ENCODE peak calls at places on chromosome 17, in eight cellular contexts. E is body of pancreas; P is left cardiac atrium; A is EH; M is Jurkat, Clone E6-1; K is posterior cingulate gyrus; O is T-helper 1 cell; Y is HFF-Myc. L is an unnamed sample.

GRCh38 chr17:82598256-82599011 is 49.8 kb downstream of the WDR45B start:
- DNase-seq in O (no peak), Y (no peak), E (no peak), A (peak), K (no peak), M (no peak), P (no peak), L (no peak)

GRCh38 chr17:79808763-79809529 is 12.1 kb upstream of the CBX8 start:
- DNase-seq in K (no peak), Y (no peak), E (peak), M (peak), O (no peak), P (no peak), A (peak), L (no peak)

GRCh38 chr17:77601054-77601979 is 357.2 kb upstream of the TNRC6C start:
- DNase-seq in O (no peak), M (no peak), K (no peak), Y (no peak), E (no peak), A (no peak), P (peak), L (no peak)

GRCh38 chr17:30164531-30164930 is 47.9 kb downstream of the NSRP1 start:
- DNase-seq in M (no peak), Y (no peak), K (no peak), P (no peak), O (no peak), A (no peak), E (no peak), L (no peak)

GRCh38 chr17:7307686-7308624 is 527 bp downstream of the EIF5A start:
- DNase-seq in O (peak), E (peak), P (peak), M (no peak), Y (no peak), K (no peak), A (peak), L (peak)

GRCh38 chr17:18247613-18248001 is 10.9 kb downstream of the FLII start:
- DNase-seq in P (peak), E (no peak), A (no peak), K (peak), O (no peak), Y (no peak), M (no peak), L (no peak)

GRCh38 chr17:72967963-72968585 is 124.4 kb downstream of the SLC39A11 start:
- DNase-seq in P (no peak), M (no peak), O (no peak), E (no peak), K (no peak), Y (no peak), A (peak), L (no peak)

GRCh38 chr17:31155208-31155810 is 60.5 kb downstream of the NF1 start:
- DNase-seq in O (no peak), M (no peak), Y (no peak), E (no peak), K (no peak), P (no peak), A (peak), L (no peak)

GRCh38 chr17:79941088-79942010 is 94.3 kb downstream of the TBC1D16 start:
- DNase-seq in Y (no peak), K (no peak), O (no peak), M (no peak), E (no peak), P (peak), A (no peak), L (no peak)

GRCh38 chr17:83086197-83086880 is 6.9 kb downstream of the METRNL start:
- DNase-seq in E (no peak), A (no peak), M (no peak), P (no peak), O (no peak), K (no peak), Y (no peak), L (no peak)

GRCh38 chr17:20187049-20187448 is 177.9 kb downstream of the SPECC1 start:
- DNase-seq in A (peak), K (no peak), E (no peak), M (no peak), P (no peak), Y (no peak), O (no peak), L (no peak)

GRCh38 chr17:55576237-55576998 is 65.2 kb upstream of the SMIM36 start:
- DNase-seq in O (no peak), Y (peak), K (no peak), M (no peak), E (no peak), P (peak), A (peak), L (no peak)

GRCh38 chr17:42406602-42407288 is 16.3 kb downstream of the CAVIN1 start:
- DNase-seq in M (no peak), E (no peak), Y (no peak), P (no peak), O (no peak), K (no peak), A (peak), L (no peak)

L was measured in immature natural killer cell.